ENCODE peak calls at places on chromosomes 2 and 18, in eight cellular contexts. D is left lung, C is cardiac muscle cell, R is tibial nerve, S is uterus, V is spleen, H is esophagus muscularis mucosa, M is transverse colon. F is an unnamed sample.

GRCh38 chr18:77608807-77609206 is 359.2 kb downstream of the GALR1 start:
- DNase-seq in D (no peak), C (no peak), R (no peak), S (no peak), V (no peak), H (no peak), M (no peak), F (no peak)

GRCh38 chr2:869357-869871 is 81.2 kb upstream of the SNTG2 start:
- DNase-seq in D (no peak), C (no peak), R (no peak), S (no peak), V (no peak), H (no peak), M (no peak), F (no peak)

GRCh38 chr2:2850891-2851290 is 519.8 kb upstream of the MYT1L start:
- DNase-seq in D (no peak), C (no peak), R (no peak), S (no peak), V (peak; percentile 36), H (no peak), M (no peak), F (no peak)

GRCh38 chr2:113174369-113174735 is 581 bp downstream of the PSD4 start:
- DNase-seq in D (peak; percentile 34), C (no peak), R (no peak), S (no peak), V (peak; percentile 79), H (no peak), M (no peak), F (no peak)

GRCh38 chr2:72745679-72746368 is 80.0 kb downstream of the EXOC6B start:
- DNase-seq in D (no peak), C (peak; percentile 76), R (no peak), S (no peak), V (no peak), H (no peak), M (no peak), F (no peak)

GRCh38 chr2:240701736-240702639 is 10.3 kb downstream of the AQP12A start:
- DNase-seq in D (no peak), C (no peak), R (no peak), S (no peak), V (peak; percentile 46), H (no peak), M (no peak), F (peak; percentile 18)

GRCh38 chr2:74327627-74328026 is 15.6 kb downstream of the SLC4A5 start:
- DNase-seq in D (no peak), C (no peak), R (no peak), S (no peak), V (no peak), H (no peak), M (no peak), F (no peak)

GRCh38 chr2:58065248-58065647 is 18.6 kb downstream of the VRK2 start:
- DNase-seq in D (no peak), C (no peak), R (no peak), S (no peak), V (no peak), H (no peak), M (no peak), F (no peak)

GRCh38 chr2:60556441-60556997 is 3.1 kb upstream of the BCL11A start:
- DNase-seq in D (peak; percentile 79), C (no peak), R (no peak), S (no peak), V (peak; percentile 85), H (no peak), M (peak; percentile 32), F (no peak)

GRCh38 chr2:157875720-157876065 is 437 bp downstream of the ACVR1 start:
- DNase-seq in D (peak; percentile 93), C (peak; percentile 76), R (peak; percentile 15), S (peak; percentile 61), V (peak; percentile 92), H (no peak), M (peak; percentile 71), F (peak; percentile 78)

GRCh38 chr2:132448771-132449170 is 32.2 kb downstream of the GPR39 start:
- DNase-seq in D (no peak), C (peak; percentile 68), R (no peak), S (no peak), V (no peak), H (no peak), M (peak; percentile 14), F (no peak)

GRCh38 chr18:53799134-53799533 is 425.3 kb downstream of the MBD2 start:
- DNase-seq in D (no peak), C (no peak), R (no peak), S (no peak), V (no peak), H (no peak), M (no peak), F (no peak)

GRCh38 chr2:64609229-64609994 is 44.3 kb downstream of the SERTAD2 start:
- DNase-seq in D (peak; percentile 95), C (peak; percentile 62), R (no peak), S (peak; percentile 50), V (peak; percentile 96), H (no peak), M (peak; percentile 74), F (peak; percentile 76)

GRCh38 chr2:210363261-210363660 is 48.3 kb upstream of the MYL1 start:
- DNase-seq in D (no peak), C (peak; percentile 24), R (no peak), S (no peak), V (no peak), H (no peak), M (no peak), F (no peak)

GRCh38 chr2:216742411-216742810 is 47.1 kb upstream of the IGFBP5 start:
- DNase-seq in D (no peak), C (no peak), R (peak; percentile 65), S (peak; percentile 38), V (no peak), H (no peak), M (no peak), F (no peak)

GRCh38 chr2:159600752-159601151 is 15.6 kb downstream of the BAZ2B start:
- DNase-seq in D (no peak), C (no peak), R (no peak), S (no peak), V (no peak), H (no peak), M (no peak), F (no peak)

GRCh38 chr2:21083482-21083881 is 39.6 kb upstream of the APOB start:
- DNase-seq in D (no peak), C (no peak), R (no peak), S (no peak), V (no peak), H (no peak), M (no peak), F (no peak)

GRCh38 chr2:230472619-230473018 is 56.6 kb downstream of the SP100 start:
- DNase-seq in D (no peak), C (no peak), R (no peak), S (no peak), V (no peak), H (no peak), M (no peak), F (no peak)

GRCh38 chr2:176056411-176056810 is 27.4 kb downstream of the EVX2 start:
- DNase-seq in D (no peak), C (peak; percentile 50), R (no peak), S (no peak), V (no peak), H (no peak), M (no peak), F (no peak)

GRCh38 chr2:173218331-173219056 is 136.2 kb upstream of the CDCA7 start:
- DNase-seq in D (no peak), C (peak; percentile 44), R (no peak), S (no peak), V (no peak), H (no peak), M (no peak), F (no peak)

GRCh38 chr2:2751715-2752315 is 420.7 kb upstream of the MYT1L start:
- DNase-seq in D (peak; percentile 67), C (no peak), R (no peak), S (no peak), V (peak; percentile 56), H (no peak), M (no peak), F (no peak)

GRCh38 chr2:16201876-16202642 is 261.7 kb downstream of the MYCN start:
- DNase-seq in D (peak; percentile 32), C (no peak), R (no peak), S (no peak), V (peak; percentile 73), H (no peak), M (peak; percentile 84), F (no peak)

DNA sequence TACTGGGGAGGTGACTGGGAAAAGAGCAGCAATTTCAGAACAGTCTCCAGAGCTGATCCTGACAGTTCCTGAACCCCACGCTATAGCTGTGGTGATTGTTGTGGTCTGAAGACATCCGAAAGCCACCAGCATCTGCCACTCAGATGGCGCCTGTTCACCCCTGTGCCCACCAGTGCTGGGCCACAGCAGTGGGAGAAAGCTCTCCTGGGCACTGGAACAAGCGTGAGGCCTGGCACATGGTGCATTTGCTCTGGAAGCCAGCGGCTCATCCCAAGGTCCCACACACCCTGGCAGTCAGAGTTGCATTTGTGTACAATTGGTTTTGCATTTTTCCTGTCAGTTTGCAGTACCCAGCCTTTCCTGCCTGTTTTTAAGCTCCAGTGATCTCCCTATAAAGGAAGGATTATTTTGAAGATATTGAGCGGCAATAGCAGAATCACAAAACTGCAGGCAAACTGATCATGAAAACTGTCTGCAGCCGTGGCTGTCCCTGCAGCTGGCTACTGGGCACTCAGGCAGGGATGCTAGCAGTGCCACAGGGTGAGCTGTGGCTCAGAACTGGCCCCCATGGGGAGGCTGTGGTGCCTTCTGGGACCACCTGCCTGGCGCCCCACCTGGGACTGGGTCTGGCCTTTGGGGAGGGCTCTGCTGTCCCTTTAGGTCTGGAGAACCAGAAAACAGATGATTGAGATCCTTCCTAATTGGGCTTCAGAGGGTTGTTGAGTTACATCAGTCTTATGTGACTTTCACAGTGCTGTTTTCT is 30.1 kb downstream of the IMPA2 start:
- DNase-seq in D (no peak), C (no peak), R (no peak), S (no peak), V (no peak), H (no peak), M (no peak), F (no peak)
- H3K27ac ChIP-seq in D (peak overlapping the region; percentile 35), C (no peak overlapping the region), R (peak overlapping the region; percentile 52), S (peak overlapping the region; percentile 51), V (no peak overlapping the region), H (peak overlapping the region; percentile 45), M (peak overlapping the region; percentile 91), F (peak overlapping the region; percentile 44)

DNA sequence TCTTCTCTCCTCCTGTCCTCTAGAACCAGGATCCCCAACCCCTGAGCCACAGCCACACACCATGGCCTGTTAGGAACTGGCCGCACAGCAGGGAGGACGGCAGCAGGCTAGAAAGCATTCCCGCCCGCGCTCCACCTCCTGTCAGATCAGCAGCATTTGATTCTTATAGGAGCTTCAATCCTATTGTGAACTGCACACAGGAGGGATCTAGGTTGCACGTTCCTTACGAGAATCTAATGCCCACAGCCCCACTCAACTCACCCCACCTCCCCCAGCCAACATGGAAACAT is 179.1 kb upstream of the SH3BP4 start:
- DNase-seq in D (no peak), C (no peak), R (no peak), S (peak; percentile 31), V (no peak), H (no peak), M (no peak), F (no peak)
- H3K4me3 ChIP-seq in D (no peak overlapping the region), C (no peak overlapping the region), R (no peak overlapping the region), S (no peak overlapping the region), V (no peak overlapping the region), H (no peak overlapping the region), M (no peak overlapping the region), F (no peak overlapping the region)

GRCh38 chr2:41234093-41234492 is 782.2 kb upstream of the SLC8A1 start:
- DNase-seq in D (no peak), C (no peak), R (no peak), S (no peak), V (no peak), H (no peak), M (no peak), F (no peak)
- H3K27ac ChIP-seq in D (no peak overlapping the region), C (no peak overlapping the region), R (no peak overlapping the region), S (no peak overlapping the region), V (no peak overlapping the region), H (no peak overlapping the region), M (no peak overlapping the region), F (no peak overlapping the region)

GRCh38 chr2:171521361-171522056 is 765 bp upstream of the CYBRD1 start:
- DNase-seq in D (no peak), C (no peak), R (no peak), S (no peak), V (no peak), H (no peak), M (no peak), F (no peak)
- H3K4me3 ChIP-seq in D (peak overlapping the region; percentile 71), C (peak overlapping the region; percentile 50), R (peak overlapping the region; percentile 97), S (peak overlapping the region; percentile 67), V (peak overlapping the region; percentile 64), H (peak overlapping the region; percentile 91), M (no peak overlapping the region), F (peak overlapping the region; percentile 59)

F was measured in right lobe of liver.